ENCODE peak calls at places on chromosomes 16 and 17, in eight cellular contexts. Q, R, L, X, I, K, D and W are unnamed samples.

GRCh38 chr16:86378831-86379504 is 131.4 kb upstream of the FOXF1 start:
- DNase-seq in D (no peak), L (no peak), K (no peak), X (no peak), I (no peak), R (no peak), Q (no peak), W (no peak)

GRCh38 chr16:75742424-75743047 is 16.2 kb upstream of the CPHXL start:
- DNase-seq in L (no peak), D (no peak), K (no peak), R (no peak), Q (no peak), I (no peak), X (no peak), W (no peak)

GRCh38 chr16:87407511-87408112 is 15.5 kb downstream of the MAP1LC3B start:
- DNase-seq in Q (peak), L (no peak), X (no peak), R (no peak), D (no peak), I (no peak), K (peak), W (no peak)

GRCh38 chr17:77127735-77128361 is 12.9 kb upstream of the SEC14L1 start:
- DNase-seq in D (peak), L (no peak), Q (peak), I (no peak), X (no peak), R (no peak), K (peak), W (no peak)

GRCh38 chr16:75256871-75257343 is 5.5 kb upstream of the BCAR1 start:
- DNase-seq in X (no peak), D (peak), K (peak), R (no peak), Q (no peak), L (peak), I (peak), W (peak)

GRCh38 chr17:64262422-64263260 is at the start of gene TEX2:
- DNase-seq in L (peak), X (no peak), K (peak), R (no peak), I (peak), D (peak), Q (peak), W (peak)

GRCh38 chr17:47279062-47279801 is 25.6 kb downstream of the ITGB3 start:
- DNase-seq in I (peak), L (no peak), D (peak), Q (peak), X (no peak), K (peak), R (peak), W (peak)

GRCh38 chr16:50265260-50265659 is 1.1 kb upstream of the ADCY7 start:
- DNase-seq in K (peak), Q (no peak), R (no peak), I (no peak), L (peak), D (peak), X (no peak), W (no peak)

GRCh38 chr17:37392024-37392590 is 14.5 kb downstream of the ACACA start:
- DNase-seq in I (peak), K (no peak), X (no peak), L (no peak), R (no peak), D (no peak), Q (no peak), W (peak)

GRCh38 chr17:42240201-42240600 is 36.0 kb downstream of the STAT5B start:
- DNase-seq in I (no peak), X (no peak), R (no peak), K (no peak), Q (no peak), D (no peak), L (no peak), W (no peak)

GRCh38 chr17:49315974-49316570 is 46.0 kb downstream of the ZNF652 start:
- DNase-seq in K (no peak), R (no peak), D (no peak), I (peak), L (no peak), Q (no peak), X (no peak), W (no peak)

GRCh38 chr17:30924341-30924740 is 2.6 kb downstream of the ADAP2 start:
- DNase-seq in R (no peak), L (no peak), D (peak), Q (no peak), I (no peak), X (no peak), K (no peak), W (no peak)

GRCh38 chr17:57993471-57994365 is 5.7 kb upstream of the VEZF1 start:
- DNase-seq in Q (no peak), L (peak), R (no peak), K (no peak), X (no peak), D (no peak), I (no peak), W (no peak)

GRCh38 chr17:17313350-17313991 is 10.3 kb downstream of the NT5M start:
- DNase-seq in D (no peak), X (no peak), L (no peak), R (no peak), K (peak), I (no peak), Q (peak), W (no peak)

GRCh38 chr16:22789281-22789945 is 24.5 kb upstream of the HS3ST2 start:
- DNase-seq in L (no peak), X (no peak), Q (no peak), K (no peak), R (no peak), I (no peak), D (no peak), W (no peak)

GRCh38 chr16:82368041-82368440 is 198.0 kb upstream of the MPHOSPH6 start:
- DNase-seq in X (no peak), K (peak), L (peak), I (peak), D (no peak), Q (peak), R (peak), W (peak)